ENCODE peak calls at places on chromosomes 5 and 9, in six cellular contexts. F, W, J, I, K and S are unnamed samples.

GRCh38 chr5:176740702-176741565 is 69.4 kb upstream of the UNC5A start:
- DNase-seq in I (no peak), F (no peak), J (no peak), W (no peak), K (peak), S (peak)

GRCh38 chr9:81855538-81855937 is 72.7 kb upstream of the SPATA31D4 start:
- DNase-seq in F (peak), I (no peak), K (no peak), J (peak), W (no peak), S (no peak)

GRCh38 chr5:39520232-39520572 is 95.4 kb upstream of the DAB2 start:
- DNase-seq in I (no peak), J (peak), K (no peak), W (no peak), F (peak), S (no peak)

GRCh38 chr9:92333288-92333634 is 7.5 kb downstream of the CENPP start:
- DNase-seq in J (no peak), W (no peak), I (no peak), F (no peak), K (no peak), S (no peak)

GRCh38 chr9:4987996-4988421 is 2.9 kb downstream of the JAK2 start:
- DNase-seq in F (peak), W (peak), K (peak), I (peak), J (peak), S (no peak)

GRCh38 chr5:95446009-95446408 is 54.8 kb downstream of the FAM81B start:
- DNase-seq in K (no peak), F (peak), I (peak), W (no peak), J (peak), S (no peak)

GRCh38 chr5:151924564-151925395 is at the start of gene GLRA1:
- DNase-seq in I (peak), F (peak), W (peak), J (peak), K (peak), S (peak)

GRCh38 chr9:77502568-77502967 is 145.6 kb downstream of the GNA14 start:
- DNase-seq in K (no peak), I (no peak), W (no peak), J (no peak), F (no peak), S (no peak)

GRCh38 chr9:78577507-78577906 is 280.6 kb downstream of the PSAT1 start:
- DNase-seq in K (no peak), J (no peak), I (no peak), F (no peak), W (peak), S (no peak)

GRCh38 chr5:145811834-145812625 is 23.1 kb downstream of the PRELID2 start:
- DNase-seq in F (peak), K (no peak), W (no peak), I (peak), J (peak), S (no peak)

GRCh38 chr5:150789431-150789830 is 10.9 kb downstream of the SMIM3 start:
- DNase-seq in F (no peak), J (peak), I (no peak), K (no peak), W (no peak), S (no peak)

GRCh38 chr5:177311723-177312648 is at the start of gene MXD3:
- DNase-seq in I (peak), W (peak), K (peak), J (peak), F (peak), S (peak)

GRCh38 chr9:9747787-9748186 is 865.0 kb downstream of the PTPRD start:
- DNase-seq in J (peak), F (peak), W (no peak), I (peak), K (no peak), S (no peak)

DNA sequence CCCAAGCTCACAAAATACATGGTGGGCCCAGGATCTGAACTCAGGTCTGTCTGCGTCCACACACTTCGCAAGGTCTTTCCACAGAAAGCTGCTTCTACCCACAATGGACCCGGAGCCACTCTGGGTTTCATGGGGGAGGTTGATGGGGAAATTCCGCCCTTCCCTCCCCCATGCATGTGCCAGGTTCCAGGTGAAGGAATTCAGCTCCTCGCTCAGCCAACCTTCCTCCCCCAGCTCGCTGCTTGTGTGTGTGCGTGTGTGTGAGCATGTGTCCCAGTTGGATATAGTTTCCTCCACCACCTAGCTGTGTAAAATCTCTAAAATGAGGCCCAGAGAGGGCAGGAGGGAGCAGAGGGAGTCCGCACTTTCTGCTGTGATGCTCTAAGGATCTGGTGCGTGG is 1.0 kb downstream of the PTGS1 start:
- DNase-seq in F (no peak), J (no peak), I (no peak), W (no peak), K (no peak), S (no peak)
- H2AFZ ChIP-seq in F (peak), J (no peak), I (no peak), W (no peak), K (no peak), S (no peak)

GRCh38 chr5:180072256-180072548 is 643 bp upstream of the RNF130 start:
- DNase-seq in F (no peak), W (no peak), J (no peak), K (no peak), I (no peak), S (no peak)

GRCh38 chr5:180070726-180071417 is 687 bp downstream of the RNF130 start:
- DNase-seq in K (no peak), I (peak), J (peak), W (no peak), F (peak), S (no peak)

GRCh38 chr5:180072556-180072955 is 997 bp upstream of the RNF130 start:
- DNase-seq in I (peak), W (no peak), F (no peak), K (no peak), J (no peak), S (no peak)

GRCh38 chr5:180069589-180070247 is 1.8 kb downstream of the RNF130 start:
- DNase-seq in K (no peak), J (peak), F (no peak), I (peak), W (no peak), S (no peak)

DNA sequence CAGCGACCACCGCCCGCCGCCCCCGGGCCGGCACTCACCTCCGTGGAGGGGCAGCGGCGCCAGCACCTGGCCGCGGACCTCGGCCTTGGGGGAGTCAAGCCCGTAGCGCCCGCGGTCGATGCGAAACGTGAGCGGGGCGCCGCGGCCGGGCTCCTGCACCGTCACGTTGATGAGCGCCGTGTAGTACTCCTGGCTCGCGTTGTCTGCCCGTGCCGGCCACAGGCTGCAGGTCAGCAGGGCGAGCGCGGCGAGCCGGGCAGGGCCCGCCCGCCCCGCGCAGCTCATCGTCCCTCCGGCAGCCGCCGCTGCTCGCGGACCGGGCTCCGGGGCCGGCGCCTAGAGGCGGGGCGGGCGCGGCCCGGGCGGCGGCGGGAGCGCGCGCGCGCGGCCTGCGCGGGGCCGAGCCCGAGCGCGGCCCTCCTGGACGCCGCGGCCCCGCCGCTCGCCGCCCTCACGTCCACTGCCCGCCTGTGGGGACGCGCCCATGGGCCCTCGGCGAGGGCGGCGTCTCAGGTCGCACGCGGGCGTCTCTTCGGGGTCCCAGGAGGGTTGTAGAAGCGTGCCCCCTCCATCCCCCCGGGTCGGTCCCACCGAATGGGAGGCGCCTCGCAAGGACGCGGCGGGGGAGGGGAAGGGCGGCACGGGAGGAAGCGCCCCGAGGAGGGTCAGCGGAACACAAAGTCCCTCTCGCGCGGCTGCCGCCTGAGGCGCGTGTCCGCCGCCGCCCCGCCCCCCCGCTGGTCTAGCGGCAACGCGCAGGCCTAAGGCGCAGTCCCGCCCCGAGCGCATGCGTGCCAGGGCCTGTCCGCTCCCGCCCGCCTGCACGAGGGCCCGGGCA is at the start of gene RNF130:
- DNase-seq in J (peak), F (peak), I (peak), K (peak), W (peak), S (no peak)
- H2BK5ac ChIP-seq in J (peak), F (peak), I (peak), K (no peak), W (peak), S (peak)

DNA sequence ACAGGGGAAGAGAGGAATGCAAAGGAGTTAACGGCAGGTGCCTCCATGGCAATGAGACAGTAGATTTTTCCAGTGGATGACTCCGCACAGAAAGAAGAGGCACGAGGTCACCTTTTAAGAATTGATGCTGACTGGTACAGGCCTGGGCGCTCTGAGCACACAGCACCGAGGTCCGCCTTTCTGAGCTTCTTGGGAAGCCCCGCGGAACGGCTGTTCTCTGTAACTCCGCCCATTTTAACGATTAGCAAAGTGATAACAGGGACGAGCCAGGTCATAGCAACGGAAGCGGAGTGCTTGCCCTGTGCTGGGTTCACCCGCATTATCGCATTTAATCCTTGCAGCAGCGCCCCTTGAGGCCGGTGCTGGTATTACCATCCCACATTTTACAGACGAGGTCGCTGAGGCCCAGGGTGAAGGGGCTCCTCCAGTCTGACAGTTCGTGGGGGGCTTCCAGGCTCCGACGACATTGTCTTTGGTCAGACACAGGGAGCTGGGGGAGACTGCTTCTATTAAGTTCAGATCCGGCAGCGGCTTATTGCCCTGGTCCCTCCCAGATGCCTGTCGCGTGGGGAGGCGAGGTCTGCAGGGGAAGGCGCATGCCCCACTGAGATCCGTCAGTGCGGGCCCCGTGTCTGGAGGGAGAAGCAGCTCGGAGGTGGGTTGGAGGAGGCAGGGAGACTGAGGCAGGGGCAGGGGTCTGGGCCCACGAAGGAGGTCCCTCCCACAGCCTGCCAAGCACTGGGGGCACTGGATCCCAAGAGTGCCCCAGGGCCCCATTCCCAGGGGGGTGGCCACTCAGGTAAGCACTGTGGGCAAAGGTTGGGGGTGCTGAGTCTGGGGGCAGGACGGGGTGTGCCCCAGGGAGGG is 22.3 kb upstream of the HMCN2 start:
- DNase-seq in I (peak), K (peak), F (peak), W (peak), J (peak), S (peak)
- H2AFZ ChIP-seq in I (no peak), K (no peak), F (peak), W (peak), J (no peak), S (peak)

GRCh38 chr5:167603135-167603534 is 688.3 kb upstream of the WWC1 start:
- DNase-seq in W (no peak), I (no peak), J (no peak), F (no peak), K (no peak), S (no peak)

DNA sequence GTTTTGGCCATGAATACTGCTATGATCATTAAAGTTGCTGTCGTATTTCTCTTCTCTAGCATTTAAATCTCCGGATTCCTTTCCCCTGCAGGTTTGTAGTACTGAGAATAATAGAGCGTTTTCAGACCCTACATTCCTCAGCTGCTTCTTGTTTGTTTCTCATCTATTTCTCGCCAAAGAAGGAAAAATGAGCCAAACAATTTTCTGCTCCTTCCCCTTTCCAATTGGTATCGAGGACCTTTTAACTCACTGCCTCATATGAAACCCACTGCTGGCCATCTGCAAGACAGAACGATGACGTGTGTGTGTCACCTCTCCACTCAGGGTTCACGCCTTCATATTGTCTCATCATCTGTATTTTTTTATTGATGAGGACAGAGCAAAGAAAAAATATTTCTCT is 689.4 kb upstream of the WWC1 start:
- DNase-seq in I (no peak), W (no peak), J (no peak), K (no peak), F (no peak), S (no peak)
- H2BK5ac ChIP-seq in I (no peak), W (no peak), J (no peak), K (no peak), F (no peak), S (no peak)

GRCh38 chr5:125486634-125487033 is 740.2 kb upstream of the ZNF608 start:
- DNase-seq in K (no peak), W (no peak), I (no peak), J (peak), F (peak), S (no peak)

GRCh38 chr5:125484272-125485002 is 738.0 kb upstream of the ZNF608 start:
- DNase-seq in J (peak), W (no peak), I (no peak), F (peak), K (no peak), S (no peak)

GRCh38 chr5:125489146-125489545 is 742.7 kb upstream of the ZNF608 start:
- DNase-seq in K (no peak), J (no peak), F (no peak), I (no peak), W (no peak), S (no peak)

GRCh38 chr5:125485003-125485641 is 738.7 kb upstream of the ZNF608 start:
- DNase-seq in I (peak), K (no peak), W (peak), J (peak), F (peak), S (no peak)

GRCh38 chr5:125487231-125487630 is 740.8 kb upstream of the ZNF608 start:
- DNase-seq in I (no peak), F (peak), K (no peak), J (peak), W (no peak), S (no peak)
- H2AFZ ChIP-seq in I (no peak), F (no peak), K (peak), J (no peak), W (peak), S (peak)